ENCODE peak calls at places on chromosome 16, in ten cellular contexts. One of them, this sample, is unnamed.

GRCh38 chr16:57945740-57946138 is 25.2 kb downstream of the CNGB1 start:
- DNase-seq in K562: no peak
- DNase-seq in A549: no peak
- DNase-seq in GM12878: no peak
- DNase-seq in endothelial cell of umbilical vein: no peak
- DNase-seq in WTC11: no peak
- DNase-seq in SK-N-SH: no peak
- DNase-seq in HepG2: peak
- DNase-seq in H1: no peak
- DNase-seq in HCT116: no peak
- DNase-seq in this sample: peak

GRCh38 chr16:78425957-78426590 is 326.6 kb downstream of the WWOX start:
- DNase-seq in A549: no peak
- DNase-seq in WTC11: no peak
- DNase-seq in GM12878: no peak
- DNase-seq in H1: no peak
- DNase-seq in HCT116: no peak
- DNase-seq in HepG2: no peak
- DNase-seq in endothelial cell of umbilical vein: no peak
- DNase-seq in K562: no peak
- DNase-seq in SK-N-SH: peak
- DNase-seq in this sample: no peak

GRCh38 chr16:89615176-89615575 is 1.7 kb downstream of the DPEP1 start:
- DNase-seq in H1: no peak
- DNase-seq in GM12878: no peak
- DNase-seq in WTC11: no peak
- DNase-seq in HepG2: no peak
- DNase-seq in HCT116: no peak
- DNase-seq in endothelial cell of umbilical vein: no peak
- DNase-seq in SK-N-SH: no peak
- DNase-seq in A549: no peak
- DNase-seq in K562: no peak
- DNase-seq in this sample: no peak

GRCh38 chr16:30032083-30032819 is 1.2 kb upstream of the TLCD3B start:
- DNase-seq in endothelial cell of umbilical vein: peak
- DNase-seq in SK-N-SH: peak
- DNase-seq in H1: peak
- DNase-seq in K562: peak
- DNase-seq in HepG2: peak
- DNase-seq in GM12878: no peak
- DNase-seq in HCT116: peak
- DNase-seq in A549: peak
- DNase-seq in WTC11: peak
- DNase-seq in this sample: peak

GRCh38 chr16:7113949-7114348 is 218.7 kb upstream of the RBFOX1 start:
- DNase-seq in endothelial cell of umbilical vein: no peak
- DNase-seq in HCT116: no peak
- DNase-seq in HepG2: no peak
- DNase-seq in SK-N-SH: no peak
- DNase-seq in WTC11: no peak
- DNase-seq in H1: no peak
- DNase-seq in A549: no peak
- DNase-seq in K562: no peak
- DNase-seq in GM12878: no peak
- DNase-seq in this sample: no peak

GRCh38 chr16:80317132-80318098 is 223.4 kb upstream of the DYNLRB2 start:
- DNase-seq in K562: peak
- DNase-seq in HepG2: peak
- DNase-seq in HCT116: no peak
- DNase-seq in A549: peak
- DNase-seq in H1: no peak
- DNase-seq in GM12878: no peak
- DNase-seq in endothelial cell of umbilical vein: no peak
- DNase-seq in SK-N-SH: peak
- DNase-seq in WTC11: peak
- DNase-seq in this sample: peak

GRCh38 chr16:84331998-84332780 is 36.1 kb upstream of the ATP2C2 start:
- DNase-seq in H1: no peak
- DNase-seq in endothelial cell of umbilical vein: no peak
- DNase-seq in WTC11: no peak
- DNase-seq in HCT116: no peak
- DNase-seq in K562: no peak
- DNase-seq in A549: no peak
- DNase-seq in GM12878: no peak
- DNase-seq in HepG2: no peak
- DNase-seq in SK-N-SH: no peak
- DNase-seq in this sample: no peak

GRCh38 chr16:19429271-19429670 is 11.6 kb downstream of the TMC5 start:
- DNase-seq in endothelial cell of umbilical vein: no peak
- DNase-seq in H1: no peak
- DNase-seq in A549: peak
- DNase-seq in K562: no peak
- DNase-seq in GM12878: no peak
- DNase-seq in HCT116: no peak
- DNase-seq in SK-N-SH: no peak
- DNase-seq in HepG2: no peak
- DNase-seq in WTC11: no peak
- DNase-seq in this sample: no peak

GRCh38 chr16:853981-854807 is 53.7 kb upstream of the GNG13 start:
- DNase-seq in endothelial cell of umbilical vein: no peak
- DNase-seq in HepG2: no peak
- DNase-seq in A549: no peak
- DNase-seq in H1: no peak
- DNase-seq in GM12878: no peak
- DNase-seq in WTC11: no peak
- DNase-seq in SK-N-SH: no peak
- DNase-seq in HCT116: no peak
- DNase-seq in K562: no peak
- DNase-seq in this sample: no peak

GRCh38 chr16:56107944-56108583 is 83.2 kb upstream of the GNAO1 start:
- DNase-seq in HepG2: no peak
- DNase-seq in A549: no peak
- DNase-seq in K562: no peak
- DNase-seq in HCT116: no peak
- DNase-seq in H1: no peak
- DNase-seq in WTC11: no peak
- DNase-seq in GM12878: no peak
- DNase-seq in SK-N-SH: no peak
- DNase-seq in endothelial cell of umbilical vein: no peak
- DNase-seq in this sample: no peak

GRCh38 chr16:48676836-48677235 is 66.9 kb upstream of the N4BP1 start:
- DNase-seq in SK-N-SH: no peak
- DNase-seq in HepG2: no peak
- DNase-seq in WTC11: no peak
- DNase-seq in HCT116: no peak
- DNase-seq in A549: no peak
- DNase-seq in endothelial cell of umbilical vein: no peak
- DNase-seq in GM12878: no peak
- DNase-seq in K562: no peak
- DNase-seq in H1: no peak
- DNase-seq in this sample: peak

GRCh38 chr16:21283521-21284289 is 5.6 kb upstream of the CRYM start:
- DNase-seq in HCT116: no peak
- DNase-seq in GM12878: no peak
- DNase-seq in H1: peak
- DNase-seq in endothelial cell of umbilical vein: peak
- DNase-seq in HepG2: peak
- DNase-seq in K562: no peak
- DNase-seq in A549: peak
- DNase-seq in SK-N-SH: peak
- DNase-seq in WTC11: peak
- DNase-seq in this sample: peak

GRCh38 chr16:2022723-2023097 is 3.1 kb downstream of the NPW start:
- DNase-seq in A549: peak
- DNase-seq in K562: peak
- DNase-seq in H1: no peak
- DNase-seq in WTC11: peak
- DNase-seq in SK-N-SH: peak
- DNase-seq in HepG2: no peak
- DNase-seq in HCT116: no peak
- DNase-seq in GM12878: no peak
- DNase-seq in endothelial cell of umbilical vein: no peak
- DNase-seq in this sample: no peak

GRCh38 chr16:55542459-55543082 is 23.9 kb upstream of the CAPNS2 start:
- DNase-seq in A549: no peak
- DNase-seq in GM12878: no peak
- DNase-seq in HCT116: no peak
- DNase-seq in K562: no peak
- DNase-seq in HepG2: no peak
- DNase-seq in endothelial cell of umbilical vein: peak
- DNase-seq in SK-N-SH: no peak
- DNase-seq in H1: no peak
- DNase-seq in WTC11: no peak
- DNase-seq in this sample: peak

GRCh38 chr16:48381201-48381600 is 4.0 kb downstream of the SIAH1 start:
- DNase-seq in endothelial cell of umbilical vein: peak
- DNase-seq in WTC11: no peak
- DNase-seq in H1: no peak
- DNase-seq in A549: no peak
- DNase-seq in SK-N-SH: no peak
- DNase-seq in HepG2: no peak
- DNase-seq in K562: no peak
- DNase-seq in GM12878: no peak
- DNase-seq in HCT116: no peak
- DNase-seq in this sample: no peak

GRCh38 chr16:3259097-3259496 is 2.7 kb upstream of the MEFV start:
- DNase-seq in WTC11: no peak
- DNase-seq in endothelial cell of umbilical vein: no peak
- DNase-seq in GM12878: no peak
- DNase-seq in K562: no peak
- DNase-seq in HCT116: no peak
- DNase-seq in A549: no peak
- DNase-seq in HepG2: peak
- DNase-seq in SK-N-SH: no peak
- DNase-seq in H1: no peak
- DNase-seq in this sample: peak

GRCh38 chr16:88811600-88811849 is 203 bp downstream of the APRT start:
- DNase-seq in K562: no peak
- DNase-seq in WTC11: no peak
- DNase-seq in endothelial cell of umbilical vein: no peak
- DNase-seq in A549: no peak
- DNase-seq in SK-N-SH: no peak
- DNase-seq in HepG2: no peak
- DNase-seq in HCT116: no peak
- DNase-seq in H1: no peak
- DNase-seq in GM12878: no peak
- DNase-seq in this sample: no peak

GRCh38 chr16:17470002-17470870 is 524 bp downstream of the XYLT1 start:
- DNase-seq in H1: no peak
- DNase-seq in WTC11: peak
- DNase-seq in K562: no peak
- DNase-seq in A549: no peak
- DNase-seq in HCT116: no peak
- DNase-seq in endothelial cell of umbilical vein: no peak
- DNase-seq in HepG2: no peak
- DNase-seq in SK-N-SH: peak
- DNase-seq in GM12878: no peak
- DNase-seq in this sample: peak
- TF ChIP-seq MAX in H1: no peak
- TF ChIP-seq MAX in WTC11: no peak
- TF ChIP-seq MAX in K562: no peak
- TF ChIP-seq MAX in A549: no peak
- TF ChIP-seq MAX in HCT116: no peak
- TF ChIP-seq MAX in endothelial cell of umbilical vein: no peak
- TF ChIP-seq MAX in HepG2: no peak
- TF ChIP-seq MAX in SK-N-SH: no peak
- TF ChIP-seq MAX in GM12878: no peak
- TF ChIP-seq MAX in this sample: no peak

DNA sequence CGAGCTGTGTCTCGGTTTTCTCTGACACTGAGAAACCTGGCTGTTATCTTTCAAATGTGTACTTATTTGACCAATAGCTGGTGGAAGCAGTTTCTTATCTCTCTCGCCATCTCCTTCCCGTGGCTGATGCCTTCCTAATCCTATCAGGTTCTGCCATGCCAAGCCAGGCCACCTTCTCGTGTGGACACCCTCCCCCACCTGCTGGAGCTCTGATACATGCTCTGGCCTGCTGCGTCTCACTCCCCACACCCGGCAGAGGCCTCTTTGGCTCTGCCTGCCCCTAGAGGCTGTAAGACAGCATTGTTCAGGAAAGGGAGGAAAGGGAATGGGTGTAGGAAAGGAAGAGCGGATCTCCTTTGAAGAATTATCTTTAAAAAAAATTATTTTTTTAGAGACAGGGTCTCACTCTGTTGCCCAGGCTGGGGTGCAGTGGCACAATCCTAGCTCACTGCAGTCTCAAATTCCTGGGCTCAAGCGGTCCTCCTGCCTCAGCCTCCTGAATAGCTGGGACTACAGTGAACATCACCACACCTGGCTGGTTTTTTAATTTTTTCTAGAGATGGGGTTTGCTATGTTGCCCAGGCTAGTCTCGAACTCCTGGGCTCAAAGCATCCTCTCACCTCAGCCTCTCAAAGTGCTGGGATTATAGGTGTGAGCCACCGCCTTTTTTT is 7.5 kb upstream of the ARMC5 start:
- DNase-seq in HCT116: peak
- DNase-seq in A549: peak
- DNase-seq in H1: no peak
- DNase-seq in HepG2: peak
- DNase-seq in endothelial cell of umbilical vein: peak
- DNase-seq in K562: peak
- DNase-seq in GM12878: no peak
- DNase-seq in SK-N-SH: peak
- DNase-seq in WTC11: peak
- DNase-seq in this sample: peak
- TF ChIP-seq MAX in HCT116: peak
- TF ChIP-seq MAX in A549: peak
- TF ChIP-seq MAX in H1: peak
- TF ChIP-seq MAX in HepG2: peak
- TF ChIP-seq MAX in endothelial cell of umbilical vein: no peak
- TF ChIP-seq MAX in K562: no peak
- TF ChIP-seq MAX in GM12878: no peak
- TF ChIP-seq MAX in SK-N-SH: peak
- TF ChIP-seq MAX in WTC11: no peak
- TF ChIP-seq MAX in this sample: no peak

DNA sequence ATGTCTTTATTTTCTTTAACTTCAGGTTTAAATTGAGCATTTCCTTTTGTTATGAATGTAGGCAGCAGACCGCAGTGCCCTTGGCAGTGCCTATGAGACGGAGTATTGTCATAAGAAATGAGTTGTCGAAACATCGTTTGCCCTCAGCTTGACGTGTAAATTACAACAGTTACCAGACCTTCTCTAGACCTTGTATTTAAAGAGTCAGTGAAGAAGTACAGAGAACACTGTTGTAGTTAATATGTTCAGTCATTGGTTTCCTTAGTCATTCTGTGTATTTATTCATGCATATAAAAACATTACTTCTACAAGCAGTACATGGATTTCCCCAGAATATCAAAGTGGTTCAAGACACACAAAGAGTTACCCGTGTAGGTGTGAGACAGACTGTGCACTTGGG is 19.0 kb downstream of the IRF8 start:
- DNase-seq in A549: no peak
- DNase-seq in WTC11: no peak
- DNase-seq in GM12878: peak
- DNase-seq in HCT116: no peak
- DNase-seq in H1: no peak
- DNase-seq in K562: no peak
- DNase-seq in endothelial cell of umbilical vein: no peak
- DNase-seq in SK-N-SH: no peak
- DNase-seq in HepG2: no peak
- DNase-seq in this sample: no peak
- TF ChIP-seq MAX in A549: no peak
- TF ChIP-seq MAX in WTC11: no peak
- TF ChIP-seq MAX in GM12878: no peak
- TF ChIP-seq MAX in HCT116: no peak
- TF ChIP-seq MAX in H1: no peak
- TF ChIP-seq MAX in K562: no peak
- TF ChIP-seq MAX in endothelial cell of umbilical vein: no peak
- TF ChIP-seq MAX in SK-N-SH: no peak
- TF ChIP-seq MAX in HepG2: no peak
- TF ChIP-seq MAX in this sample: no peak

GRCh38 chr16:11989238-11990160 is 13.0 kb downstream of the SNX29 start:
- DNase-seq in H1: no peak
- DNase-seq in A549: no peak
- DNase-seq in WTC11: no peak
- DNase-seq in HepG2: no peak
- DNase-seq in SK-N-SH: no peak
- DNase-seq in endothelial cell of umbilical vein: no peak
- DNase-seq in HCT116: no peak
- DNase-seq in K562: no peak
- DNase-seq in GM12878: no peak
- DNase-seq in this sample: peak
- TF ChIP-seq MAX in H1: no peak
- TF ChIP-seq MAX in A549: no peak
- TF ChIP-seq MAX in WTC11: no peak
- TF ChIP-seq MAX in HepG2: no peak
- TF ChIP-seq MAX in SK-N-SH: no peak
- TF ChIP-seq MAX in endothelial cell of umbilical vein: no peak
- TF ChIP-seq MAX in HCT116: no peak
- TF ChIP-seq MAX in K562: no peak
- TF ChIP-seq MAX in GM12878: no peak
- TF ChIP-seq MAX in this sample: no peak

This sample was measured in NB4.